ENCODE peak calls at places on chromosomes 3 and 15, in four cellular contexts. One of them, this sample, is unnamed.

GRCh38 chr3:64509216-64509615 is 178.6 kb downstream of the ADAMTS9 start:
- DNase-seq in naive thymus-derived CD4-positive, alpha-beta T cell: no peak
- DNase-seq in nucleus accumbens: no peak
- DNase-seq in DMS153: no peak
- DNase-seq in this sample: no peak

GRCh38 chr3:63974451-63974850 is 48.8 kb downstream of the PSMD6 start:
- DNase-seq in naive thymus-derived CD4-positive, alpha-beta T cell: no peak
- DNase-seq in nucleus accumbens: no peak
- DNase-seq in DMS153: no peak
- DNase-seq in this sample: no peak

GRCh38 chr15:99006904-99007495 is 592 bp downstream of the PGPEP1L start:
- DNase-seq in naive thymus-derived CD4-positive, alpha-beta T cell: no peak
- DNase-seq in DMS153: no peak
- DNase-seq in nucleus accumbens: no peak
- DNase-seq in this sample: no peak

GRCh38 chr15:57485869-57486268 is 105.8 kb upstream of the MYZAP start:
- DNase-seq in DMS153: no peak
- DNase-seq in naive thymus-derived CD4-positive, alpha-beta T cell: no peak
- DNase-seq in nucleus accumbens: no peak
- DNase-seq in this sample: peak; percentile 65

GRCh38 chr3:177777699-177778098 is 580.4 kb upstream of the TBL1XR1 start:
- DNase-seq in naive thymus-derived CD4-positive, alpha-beta T cell: peak; percentile 10
- DNase-seq in DMS153: no peak
- DNase-seq in nucleus accumbens: no peak
- DNase-seq in this sample: peak; percentile 66

GRCh38 chr3:69254351-69254750 is 131.5 kb downstream of the FRMD4B start:
- DNase-seq in naive thymus-derived CD4-positive, alpha-beta T cell: no peak
- DNase-seq in DMS153: no peak
- DNase-seq in nucleus accumbens: no peak
- DNase-seq in this sample: no peak

GRCh38 chr3:75650191-75650590 is 13.9 kb upstream of the FRG2C start:
- DNase-seq in nucleus accumbens: no peak
- DNase-seq in naive thymus-derived CD4-positive, alpha-beta T cell: no peak
- DNase-seq in DMS153: no peak
- DNase-seq in this sample: no peak

GRCh38 chr15:34043391-34043790 is 4.4 kb upstream of the AVEN start:
- DNase-seq in DMS153: no peak
- DNase-seq in naive thymus-derived CD4-positive, alpha-beta T cell: no peak
- DNase-seq in nucleus accumbens: no peak
- DNase-seq in this sample: no peak

GRCh38 chr15:59595434-59595915 is 16.1 kb upstream of the GCNT3 start:
- DNase-seq in naive thymus-derived CD4-positive, alpha-beta T cell: no peak
- DNase-seq in nucleus accumbens: no peak
- DNase-seq in DMS153: no peak
- DNase-seq in this sample: peak; percentile 84

GRCh38 chr3:191348098-191348497 is 17.8 kb upstream of the UTS2B start:
- DNase-seq in nucleus accumbens: no peak
- DNase-seq in DMS153: no peak
- DNase-seq in naive thymus-derived CD4-positive, alpha-beta T cell: no peak
- DNase-seq in this sample: no peak

GRCh38 chr15:57060799-57061198 is 142.4 kb downstream of the TCF12 start:
- DNase-seq in nucleus accumbens: peak; percentile 45
- DNase-seq in naive thymus-derived CD4-positive, alpha-beta T cell: no peak
- DNase-seq in DMS153: no peak
- DNase-seq in this sample: no peak

GRCh38 chr3:187406927-187407326 is 38.7 kb downstream of the RTP4 start:
- DNase-seq in nucleus accumbens: no peak
- DNase-seq in DMS153: peak; percentile 1
- DNase-seq in naive thymus-derived CD4-positive, alpha-beta T cell: no peak
- DNase-seq in this sample: no peak

GRCh38 chr3:111668912-111669488 is 73.9 kb upstream of the ZBED2 start:
- DNase-seq in naive thymus-derived CD4-positive, alpha-beta T cell: peak; percentile 62
- DNase-seq in nucleus accumbens: no peak
- DNase-seq in DMS153: peak; percentile 78
- DNase-seq in this sample: peak; percentile 30

GRCh38 chr3:126550488-126551051 is 8.2 kb downstream of the C3orf22 start:
- DNase-seq in nucleus accumbens: no peak
- DNase-seq in DMS153: no peak
- DNase-seq in naive thymus-derived CD4-positive, alpha-beta T cell: no peak
- DNase-seq in this sample: no peak

GRCh38 chr3:120743556-120744195 is 1.1 kb downstream of the GTF2E1 start:
- DNase-seq in DMS153: no peak
- DNase-seq in nucleus accumbens: no peak
- DNase-seq in naive thymus-derived CD4-positive, alpha-beta T cell: no peak
- DNase-seq in this sample: no peak

GRCh38 chr3:14480207-14481017 is 59.7 kb downstream of the GRIP2 start:
- DNase-seq in DMS153: no peak
- DNase-seq in nucleus accumbens: no peak
- DNase-seq in naive thymus-derived CD4-positive, alpha-beta T cell: no peak
- DNase-seq in this sample: peak; percentile 59

GRCh38 chr15:65530318-65531111 is at the start of gene HACD3:
- DNase-seq in naive thymus-derived CD4-positive, alpha-beta T cell: peak; percentile 87
- DNase-seq in DMS153: peak; percentile 43
- DNase-seq in nucleus accumbens: peak; percentile 60
- DNase-seq in this sample: peak; percentile 83

GRCh38 chr3:15977598-15978232 is 179.9 kb upstream of the ANKRD28 start:
- DNase-seq in DMS153: no peak
- DNase-seq in naive thymus-derived CD4-positive, alpha-beta T cell: no peak
- DNase-seq in nucleus accumbens: no peak
- DNase-seq in this sample: no peak

GRCh38 chr15:65773386-65774111 is 18.5 kb downstream of the DENND4A start:
- DNase-seq in nucleus accumbens: no peak
- DNase-seq in naive thymus-derived CD4-positive, alpha-beta T cell: no peak
- DNase-seq in DMS153: no peak
- DNase-seq in this sample: no peak